ENCODE peak calls at places on chromosome 10, in seven cellular contexts. One of them, this sample, is unnamed.

GRCh38 chr10:28869606-28870201 is 192.4 kb downstream of the BAMBI start:
- DNase-seq in nephron progenitor cell: no peak
- DNase-seq in stimulated activated CD8-positive, alpha-beta memory T cell treated with anti-CD3 and anti-CD28 coated beads, Interleukin-15, amount 100 ng/mL, for 24 hours: no peak
- DNase-seq in skeletal muscle cell: no peak
- DNase-seq in posterior vena cava: no peak
- DNase-seq in LoVo: no peak
- DNase-seq in bronchial epithelial cell: no peak
- DNase-seq in this sample: no peak

GRCh38 chr10:122461367-122461728 is at the start of gene HTRA1:
- DNase-seq in nephron progenitor cell: peak
- DNase-seq in stimulated activated CD8-positive, alpha-beta memory T cell treated with anti-CD3 and anti-CD28 coated beads, Interleukin-15, amount 100 ng/mL, for 24 hours: no peak
- DNase-seq in skeletal muscle cell: no peak
- DNase-seq in posterior vena cava: peak
- DNase-seq in LoVo: peak
- DNase-seq in bronchial epithelial cell: peak
- DNase-seq in this sample: no peak

GRCh38 chr10:110209926-110210662 is 2.7 kb downstream of the MXI1 start:
- DNase-seq in nephron progenitor cell: peak
- DNase-seq in stimulated activated CD8-positive, alpha-beta memory T cell treated with anti-CD3 and anti-CD28 coated beads, Interleukin-15, amount 100 ng/mL, for 24 hours: no peak
- DNase-seq in skeletal muscle cell: no peak
- DNase-seq in posterior vena cava: peak
- DNase-seq in LoVo: peak
- DNase-seq in bronchial epithelial cell: no peak
- DNase-seq in this sample: no peak

GRCh38 chr10:76871697-76872295 is 765.8 kb downstream of the KCNMA1 start:
- DNase-seq in nephron progenitor cell: no peak
- DNase-seq in stimulated activated CD8-positive, alpha-beta memory T cell treated with anti-CD3 and anti-CD28 coated beads, Interleukin-15, amount 100 ng/mL, for 24 hours: no peak
- DNase-seq in skeletal muscle cell: no peak
- DNase-seq in posterior vena cava: no peak
- DNase-seq in LoVo: no peak
- DNase-seq in bronchial epithelial cell: no peak
- DNase-seq in this sample: no peak

GRCh38 chr10:48610585-48611093 is 5.8 kb upstream of the ARHGAP22 start:
- DNase-seq in nephron progenitor cell: no peak
- DNase-seq in stimulated activated CD8-positive, alpha-beta memory T cell treated with anti-CD3 and anti-CD28 coated beads, Interleukin-15, amount 100 ng/mL, for 24 hours: no peak
- DNase-seq in skeletal muscle cell: no peak
- DNase-seq in posterior vena cava: no peak
- DNase-seq in LoVo: no peak
- DNase-seq in bronchial epithelial cell: no peak
- DNase-seq in this sample: no peak

GRCh38 chr10:129964611-129965417 is 740 bp upstream of the EBF3 start:
- DNase-seq in nephron progenitor cell: peak
- DNase-seq in stimulated activated CD8-positive, alpha-beta memory T cell treated with anti-CD3 and anti-CD28 coated beads, Interleukin-15, amount 100 ng/mL, for 24 hours: no peak
- DNase-seq in skeletal muscle cell: no peak
- DNase-seq in posterior vena cava: peak
- DNase-seq in LoVo: no peak
- DNase-seq in bronchial epithelial cell: no peak
- DNase-seq in this sample: no peak

GRCh38 chr10:128596906-128597305 is 470.7 kb upstream of the MKI67 start:
- DNase-seq in nephron progenitor cell: no peak
- DNase-seq in stimulated activated CD8-positive, alpha-beta memory T cell treated with anti-CD3 and anti-CD28 coated beads, Interleukin-15, amount 100 ng/mL, for 24 hours: no peak
- DNase-seq in skeletal muscle cell: no peak
- DNase-seq in posterior vena cava: no peak
- DNase-seq in LoVo: no peak
- DNase-seq in bronchial epithelial cell: no peak
- DNase-seq in this sample: no peak

GRCh38 chr10:33559105-33559504 is 224.6 kb upstream of the NRP1 start:
- DNase-seq in nephron progenitor cell: no peak
- DNase-seq in stimulated activated CD8-positive, alpha-beta memory T cell treated with anti-CD3 and anti-CD28 coated beads, Interleukin-15, amount 100 ng/mL, for 24 hours: no peak
- DNase-seq in skeletal muscle cell: peak
- DNase-seq in posterior vena cava: no peak
- DNase-seq in LoVo: no peak
- DNase-seq in bronchial epithelial cell: peak
- DNase-seq in this sample: no peak

GRCh38 chr10:104434601-104435000 is 81.0 kb downstream of the CFAP58 start:
- DNase-seq in nephron progenitor cell: no peak
- DNase-seq in stimulated activated CD8-positive, alpha-beta memory T cell treated with anti-CD3 and anti-CD28 coated beads, Interleukin-15, amount 100 ng/mL, for 24 hours: no peak
- DNase-seq in skeletal muscle cell: no peak
- DNase-seq in posterior vena cava: no peak
- DNase-seq in LoVo: no peak
- DNase-seq in bronchial epithelial cell: peak
- DNase-seq in this sample: no peak

GRCh38 chr10:26044123-26044749 is 110.2 kb downstream of the MYO3A start:
- DNase-seq in nephron progenitor cell: peak
- DNase-seq in stimulated activated CD8-positive, alpha-beta memory T cell treated with anti-CD3 and anti-CD28 coated beads, Interleukin-15, amount 100 ng/mL, for 24 hours: no peak
- DNase-seq in skeletal muscle cell: no peak
- DNase-seq in posterior vena cava: peak
- DNase-seq in LoVo: no peak
- DNase-seq in bronchial epithelial cell: no peak
- DNase-seq in this sample: no peak

GRCh38 chr10:21363087-21363752 is 162.3 kb downstream of the SKIDA1 start:
- DNase-seq in nephron progenitor cell: no peak
- DNase-seq in stimulated activated CD8-positive, alpha-beta memory T cell treated with anti-CD3 and anti-CD28 coated beads, Interleukin-15, amount 100 ng/mL, for 24 hours: no peak
- DNase-seq in skeletal muscle cell: no peak
- DNase-seq in posterior vena cava: no peak
- DNase-seq in LoVo: no peak
- DNase-seq in bronchial epithelial cell: no peak
- DNase-seq in this sample: no peak

GRCh38 chr10:5776150-5776880 is 36.9 kb downstream of the GDI2 start:
- DNase-seq in nephron progenitor cell: no peak
- DNase-seq in stimulated activated CD8-positive, alpha-beta memory T cell treated with anti-CD3 and anti-CD28 coated beads, Interleukin-15, amount 100 ng/mL, for 24 hours: no peak
- DNase-seq in skeletal muscle cell: no peak
- DNase-seq in posterior vena cava: no peak
- DNase-seq in LoVo: no peak
- DNase-seq in bronchial epithelial cell: no peak
- DNase-seq in this sample: no peak